ENCODE peak calls at places on chromosomes 16 and 17, in nine cellular contexts. I is cardiac fibroblast; C is NT2/D1; Q is memory B cell; Y is NCI-H1436; H is psoas muscle; Z is activated CD8-positive, alpha-beta memory T cell treated with anti-CD3 and anti-CD28 coated beads for 48 hours; F is head of caudate nucleus; O is stimulated activated CD8-positive, alpha-beta memory T cell treated with anti-CD3 and anti-CD28 coated beads, Interleukin-15, amount 100 ng/mL, for 1 hour. X is an unnamed sample.

GRCh38 chr16:70544548-70544947 is 20.9 kb downstream of the SF3B3 start:
- DNase-seq in Y (no peak), F (no peak), O (no peak), Q (no peak), H (no peak), Z (no peak), C (no peak), I (no peak), X (no peak)

GRCh38 chr16:13262270-13263090 is 361.1 kb downstream of the SHISA9 start:
- DNase-seq in Y (no peak), O (no peak), H (no peak), I (no peak), C (no peak), Z (no peak), F (no peak), Q (no peak), X (no peak)

GRCh38 chr16:64712027-64712426 is 409.8 kb downstream of the CDH11 start:
- DNase-seq in Y (no peak), Z (no peak), I (peak; percentile 29), O (no peak), H (no peak), Q (no peak), F (no peak), C (no peak), X (no peak)

GRCh38 chr17:6374761-6375312 is 60.1 kb downstream of the AIPL1 start:
- DNase-seq in O (no peak), Z (peak; percentile 47), F (peak; percentile 86), C (no peak), I (peak; percentile 3), Y (peak; percentile 14), H (no peak), Q (no peak), X (no peak)

GRCh38 chr16:64711026-64711425 is 410.8 kb downstream of the CDH11 start:
- DNase-seq in Y (no peak), Z (no peak), Q (no peak), O (no peak), F (no peak), I (peak; percentile 82), H (no peak), C (no peak), X (no peak)

GRCh38 chr17:47762733-47763132 is 29.7 kb downstream of the TBX21 start:
- DNase-seq in O (no peak), Z (no peak), I (no peak), F (no peak), C (no peak), Y (no peak), H (no peak), Q (no peak), X (no peak)

GRCh38 chr17:29116652-29117439 is 63.4 kb downstream of the MYO18A start:
- DNase-seq in H (peak; percentile 93), Z (peak; percentile 59), C (peak; percentile 66), I (peak; percentile 77), O (peak; percentile 62), F (peak; percentile 91), Y (peak; percentile 70), Q (peak; percentile 72), X (peak; percentile 44)

GRCh38 chr16:28984619-28985135 is at the start of gene LAT:
- DNase-seq in Z (peak; percentile 44), C (no peak), I (no peak), Q (no peak), F (no peak), Y (peak; percentile 17), H (peak; percentile 62), O (peak; percentile 57), X (no peak)

GRCh38 chr16:88532434-88533241 is 37.6 kb upstream of the ZC3H18 start:
- DNase-seq in H (peak; percentile 42), Z (no peak), F (no peak), C (no peak), I (no peak), O (no peak), Q (no peak), Y (no peak), X (no peak)

GRCh38 chr17:7280519-7281073 is 922 bp upstream of the SLC2A4 start:
- DNase-seq in C (peak; percentile 63), F (peak; percentile 91), Y (peak; percentile 53), H (peak; percentile 93), O (peak; percentile 75), Q (peak; percentile 89), I (peak; percentile 85), Z (peak; percentile 74), X (peak; percentile 70)

GRCh38 chr16:15434425-15435215 is at the start of gene BMERB1:
- DNase-seq in Z (peak; percentile 37), C (peak; percentile 46), H (peak; percentile 93), Y (peak; percentile 81), F (peak; percentile 93), Q (peak; percentile 29), O (peak; percentile 18), I (peak; percentile 78), X (peak; percentile 76)

GRCh38 chr16:52203096-52203495 is 343.8 kb downstream of the TOX3 start:
- DNase-seq in O (no peak), Q (no peak), F (no peak), I (no peak), Y (no peak), Z (no peak), C (no peak), H (no peak), X (no peak)

GRCh38 chr17:50114401-50114800 is 15.6 kb downstream of the SAMD14 start:
- DNase-seq in O (no peak), H (no peak), I (no peak), Y (no peak), C (no peak), Q (no peak), F (no peak), Z (no peak), X (no peak)

X was measured in fibroblast of gingiva.